ENCODE peak calls at places on chromosomes 6 and 20, in six cellular contexts. O, H, I, T, F and A are unnamed samples.

GRCh38 chr6:87670707-87671106 is 31.3 kb downstream of the AKIRIN2 start:
- DNase-seq in T (no peak), F (no peak), H (no peak), I (no peak), O (no peak), A (no peak)

GRCh38 chr6:89585156-89585555 is 53.4 kb downstream of the LYRM2 start:
- DNase-seq in H (no peak), T (no peak), F (no peak), I (no peak), O (no peak), A (no peak)

GRCh38 chr20:59349277-59349676 is 48.9 kb downstream of the EDN3 start:
- DNase-seq in T (no peak), H (no peak), O (no peak), F (no peak), I (no peak), A (no peak)

GRCh38 chr6:7827142-7827541 is 83.4 kb downstream of the TXNDC5 start:
- DNase-seq in O (no peak), F (no peak), T (no peak), I (no peak), H (no peak), A (no peak)

GRCh38 chr20:57774951-57775350 is 65.1 kb upstream of the PMEPA1 start:
- DNase-seq in I (no peak), H (no peak), T (no peak), F (no peak), O (no peak), A (no peak)

GRCh38 chr6:28944412-28945006 is 20.7 kb upstream of the TRIM27 start:
- DNase-seq in F (peak; percentile 89), O (peak; percentile 34), I (peak; percentile 84), H (peak; percentile 54), T (no peak), A (peak; percentile 61)

GRCh38 chr6:119331676-119332286 is 17.8 kb downstream of the MAN1A1 start:
- DNase-seq in T (no peak), I (no peak), O (no peak), F (no peak), H (no peak), A (no peak)

GRCh38 chr6:43870660-43871061 is 100.7 kb downstream of the VEGFA start:
- DNase-seq in T (no peak), H (no peak), I (no peak), F (no peak), O (no peak), A (no peak)

GRCh38 chr20:48733296-48733790 is 94.5 kb downstream of the PREX1 start:
- DNase-seq in F (no peak), T (no peak), O (no peak), I (peak; percentile 66), H (no peak), A (no peak)

GRCh38 chr6:24537771-24538385 is 43.1 kb downstream of the ALDH5A1 start:
- DNase-seq in H (no peak), O (no peak), T (no peak), I (no peak), F (no peak), A (no peak)